ENCODE peak calls at places on chromosomes 11 and 22, in nine cellular contexts. R is vagina; D is T-helper 9 cell; G is stimulated activated CD4-positive, alpha-beta T cell treated with anti-CD3 and anti-CD28 coated beads, TNF-alpha, amount 100 ng/mL, for 4 hours; B is heart right ventricle; Y is iris pigment epithelial cell; P is substantia nigra; H is cardiac fibroblast; W is astrocyte of the spinal cord. A is an unnamed sample.

GRCh38 chr22:49969751-49970527 is 9.4 kb downstream of the PIM3 start:
- DNase-seq in R (peak), D (no peak), G (no peak), B (peak), Y (no peak), P (no peak), H (no peak), W (no peak), A (no peak)

GRCh38 chr11:47989779-47990178 is 9.4 kb downstream of the PTPRJ start:
- DNase-seq in R (no peak), D (no peak), G (no peak), B (no peak), Y (no peak), P (no peak), H (no peak), W (no peak), A (no peak)

GRCh38 chr11:17498475-17498874 is 21.8 kb upstream of the ABCC8 start:
- DNase-seq in R (no peak), D (no peak), G (no peak), B (no peak), Y (peak), P (no peak), H (no peak), W (no peak), A (peak)

GRCh38 chr22:42873361-42873760 is 16.3 kb upstream of the ARFGAP3 start:
- DNase-seq in R (no peak), D (no peak), G (no peak), B (no peak), Y (no peak), P (no peak), H (no peak), W (no peak), A (no peak)

GRCh38 chr22:20079745-20080444 is at the start of gene DGCR8:
- DNase-seq in R (peak), D (peak), G (peak), B (peak), Y (peak), P (peak), H (peak), W (peak), A (peak)

GRCh38 chr11:94144233-94144632 is 15.6 kb downstream of the PANX1 start:
- DNase-seq in R (peak), D (no peak), G (no peak), B (no peak), Y (peak), P (no peak), H (no peak), W (no peak), A (no peak)

GRCh38 chr11:66936326-66936725 is 21.9 kb downstream of the PC start:
- DNase-seq in R (no peak), D (no peak), G (no peak), B (no peak), Y (peak), P (no peak), H (peak), W (peak), A (peak)

GRCh38 chr22:30867746-30868662 is 100.6 kb downstream of the MORC2 start:
- DNase-seq in R (no peak), D (no peak), G (no peak), B (no peak), Y (no peak), P (no peak), H (no peak), W (no peak), A (no peak)

GRCh38 chr11:130485983-130486970 is 37.8 kb downstream of the ADAMTS15 start:
- DNase-seq in R (no peak), D (no peak), G (no peak), B (no peak), Y (no peak), P (no peak), H (no peak), W (no peak), A (no peak)

GRCh38 chr11:96328395-96329010 is 14.5 kb downstream of the MAML2 start:
- DNase-seq in R (no peak), D (no peak), G (no peak), B (no peak), Y (peak), P (no peak), H (peak), W (peak), A (no peak)